ENCODE peak calls at places on chromosomes 3 and 15, in seven cellular contexts. One of them, this sample, is unnamed. For H3K9me3, the result is how much of the 10 kb centered on the place peaks cover.

GRCh38 chr3:53478921-53479664 is 15.3 kb upstream of the CACNA1D start:
- DNase-seq in neural progenitor cell: no peak
- DNase-seq in tibial artery: no peak
- DNase-seq in A549: no peak
- DNase-seq in psoas muscle: no peak
- DNase-seq in heart right ventricle: no peak
- DNase-seq in heart left ventricle: no peak
- DNase-seq in this sample: no peak

GRCh38 chr15:83199288-83199687 is 8.3 kb downstream of the HDGFL3 start:
- DNase-seq in tibial artery: no peak
- DNase-seq in psoas muscle: no peak
- DNase-seq in heart right ventricle: no peak
- DNase-seq in neural progenitor cell: no peak
- DNase-seq in A549: no peak
- DNase-seq in heart left ventricle: no peak
- DNase-seq in this sample: no peak

GRCh38 chr15:77798151-77798550 is 165.4 kb upstream of the LINGO1 start:
- DNase-seq in neural progenitor cell: no peak
- DNase-seq in heart left ventricle: no peak
- DNase-seq in heart right ventricle: no peak
- DNase-seq in tibial artery: no peak
- DNase-seq in psoas muscle: no peak
- DNase-seq in A549: no peak
- DNase-seq in this sample: no peak

GRCh38 chr15:45205192-45205591 is 17.4 kb upstream of the SHF start:
- DNase-seq in tibial artery: no peak
- DNase-seq in psoas muscle: peak
- DNase-seq in neural progenitor cell: peak
- DNase-seq in A549: peak
- DNase-seq in heart right ventricle: peak
- DNase-seq in heart left ventricle: peak
- DNase-seq in this sample: peak

GRCh38 chr3:111473550-111473949 is 68.4 kb upstream of the CD96 start:
- DNase-seq in psoas muscle: no peak
- DNase-seq in heart right ventricle: no peak
- DNase-seq in heart left ventricle: no peak
- DNase-seq in A549: no peak
- DNase-seq in neural progenitor cell: peak
- DNase-seq in tibial artery: no peak
- DNase-seq in this sample: no peak

GRCh38 chr15:63449711-63450110 is 54.7 kb upstream of the USP3 start:
- DNase-seq in heart left ventricle: no peak
- DNase-seq in A549: peak
- DNase-seq in neural progenitor cell: no peak
- DNase-seq in tibial artery: peak
- DNase-seq in heart right ventricle: no peak
- DNase-seq in psoas muscle: no peak
- DNase-seq in this sample: peak

GRCh38 chr3:10674593-10674992 is 141.4 kb upstream of the SLC6A11 start:
- DNase-seq in psoas muscle: no peak
- DNase-seq in tibial artery: no peak
- DNase-seq in heart left ventricle: no peak
- DNase-seq in heart right ventricle: no peak
- DNase-seq in A549: no peak
- DNase-seq in neural progenitor cell: no peak
- DNase-seq in this sample: no peak

GRCh38 chr3:52526151-52526561 is 7.5 kb downstream of the NT5DC2 start:
- DNase-seq in heart left ventricle: no peak
- DNase-seq in psoas muscle: peak
- DNase-seq in A549: no peak
- DNase-seq in heart right ventricle: no peak
- DNase-seq in neural progenitor cell: no peak
- DNase-seq in tibial artery: peak
- DNase-seq in this sample: no peak

GRCh38 chr3:54756330-54756731 is 171.5 kb downstream of the LRTM1 start:
- DNase-seq in A549: no peak
- DNase-seq in heart left ventricle: no peak
- DNase-seq in heart right ventricle: no peak
- DNase-seq in psoas muscle: no peak
- DNase-seq in neural progenitor cell: no peak
- DNase-seq in tibial artery: no peak
- DNase-seq in this sample: no peak

GRCh38 chr15:40336129-40337122 is 4.3 kb downstream of the CCDC9B start:
- DNase-seq in psoas muscle: no peak
- DNase-seq in neural progenitor cell: peak
- DNase-seq in tibial artery: no peak
- DNase-seq in heart right ventricle: no peak
- DNase-seq in heart left ventricle: no peak
- DNase-seq in A549: no peak
- DNase-seq in this sample: no peak
- TF ChIP-seq CTCF in psoas muscle: no peak
- TF ChIP-seq CTCF in neural progenitor cell: peak
- TF ChIP-seq CTCF in tibial artery: no peak
- TF ChIP-seq CTCF in heart right ventricle: peak
- TF ChIP-seq CTCF in heart left ventricle: no peak
- TF ChIP-seq CTCF in A549: no peak
- TF ChIP-seq CTCF in this sample: peak

GRCh38 chr3:83928903-83929302 is 1029.9 kb upstream of the CADM2 start:
- DNase-seq in heart left ventricle: no peak
- DNase-seq in heart right ventricle: no peak
- DNase-seq in A549: no peak
- DNase-seq in neural progenitor cell: no peak
- DNase-seq in tibial artery: no peak
- DNase-seq in psoas muscle: no peak
- DNase-seq in this sample: no peak
- H3K9me3 ChIP-seq in heart left ventricle: under half
- H3K9me3 ChIP-seq in heart right ventricle: under half
- H3K9me3 ChIP-seq in A549: under half
- H3K9me3 ChIP-seq in neural progenitor cell: under half
- H3K9me3 ChIP-seq in tibial artery: under half
- H3K9me3 ChIP-seq in psoas muscle: under half
- H3K9me3 ChIP-seq in this sample: under half

GRCh38 chr15:97301166-97301565 is 659.3 kb upstream of the ARRDC4 start:
- DNase-seq in neural progenitor cell: no peak
- DNase-seq in heart left ventricle: no peak
- DNase-seq in A549: no peak
- DNase-seq in psoas muscle: no peak
- DNase-seq in heart right ventricle: no peak
- DNase-seq in tibial artery: no peak
- DNase-seq in this sample: no peak
- TF ChIP-seq CTCF in neural progenitor cell: no peak
- TF ChIP-seq CTCF in heart left ventricle: no peak
- TF ChIP-seq CTCF in A549: no peak
- TF ChIP-seq CTCF in psoas muscle: no peak
- TF ChIP-seq CTCF in heart right ventricle: no peak
- TF ChIP-seq CTCF in tibial artery: no peak
- TF ChIP-seq CTCF in this sample: no peak

GRCh38 chr3:733313-733712 is 359.5 kb upstream of the CNTN6 start:
- DNase-seq in heart right ventricle: no peak
- DNase-seq in heart left ventricle: no peak
- DNase-seq in A549: no peak
- DNase-seq in psoas muscle: no peak
- DNase-seq in tibial artery: no peak
- DNase-seq in neural progenitor cell: no peak
- DNase-seq in this sample: no peak
- H3K9me3 ChIP-seq in heart right ventricle: under half
- H3K9me3 ChIP-seq in heart left ventricle: under half
- H3K9me3 ChIP-seq in A549: under half
- H3K9me3 ChIP-seq in psoas muscle: under half
- H3K9me3 ChIP-seq in tibial artery: under half
- H3K9me3 ChIP-seq in neural progenitor cell: under half
- H3K9me3 ChIP-seq in this sample: under half

GRCh38 chr3:122515856-122516255 is 1.1 kb upstream of the KPNA1 start:
- DNase-seq in heart left ventricle: no peak
- DNase-seq in A549: no peak
- DNase-seq in tibial artery: no peak
- DNase-seq in heart right ventricle: no peak
- DNase-seq in neural progenitor cell: no peak
- DNase-seq in psoas muscle: no peak
- DNase-seq in this sample: no peak

GRCh38 chr3:122512284-122512683 is 2.5 kb downstream of the KPNA1 start:
- DNase-seq in psoas muscle: no peak
- DNase-seq in heart right ventricle: no peak
- DNase-seq in tibial artery: no peak
- DNase-seq in A549: no peak
- DNase-seq in heart left ventricle: no peak
- DNase-seq in neural progenitor cell: no peak
- DNase-seq in this sample: no peak

GRCh38 chr3:122514123-122515019 is at the start of gene KPNA1:
- DNase-seq in heart left ventricle: peak
- DNase-seq in heart right ventricle: peak
- DNase-seq in A549: peak
- DNase-seq in tibial artery: peak
- DNase-seq in neural progenitor cell: peak
- DNase-seq in psoas muscle: peak
- DNase-seq in this sample: peak

GRCh38 chr3:122513386-122514122 is 1.2 kb downstream of the KPNA1 start:
- DNase-seq in tibial artery: no peak
- DNase-seq in neural progenitor cell: peak
- DNase-seq in psoas muscle: no peak
- DNase-seq in heart left ventricle: no peak
- DNase-seq in heart right ventricle: no peak
- DNase-seq in A549: no peak
- DNase-seq in this sample: no peak

GRCh38 chr3:122515020-122515468 is 305 bp upstream of the KPNA1 start:
- DNase-seq in neural progenitor cell: no peak
- DNase-seq in heart right ventricle: no peak
- DNase-seq in heart left ventricle: no peak
- DNase-seq in psoas muscle: no peak
- DNase-seq in A549: no peak
- DNase-seq in tibial artery: no peak
- DNase-seq in this sample: no peak
- TF ChIP-seq CTCF in neural progenitor cell: no peak
- TF ChIP-seq CTCF in heart right ventricle: no peak
- TF ChIP-seq CTCF in heart left ventricle: no peak
- TF ChIP-seq CTCF in psoas muscle: no peak
- TF ChIP-seq CTCF in A549: no peak
- TF ChIP-seq CTCF in tibial artery: no peak
- TF ChIP-seq CTCF in this sample: no peak

GRCh38 chr15:71660501-71660900 is 149.9 kb upstream of the NR2E3 start:
- DNase-seq in A549: no peak
- DNase-seq in psoas muscle: no peak
- DNase-seq in tibial artery: no peak
- DNase-seq in neural progenitor cell: no peak
- DNase-seq in heart left ventricle: no peak
- DNase-seq in heart right ventricle: no peak
- DNase-seq in this sample: no peak

GRCh38 chr15:71659730-71660067 is 150.7 kb upstream of the NR2E3 start:
- DNase-seq in heart right ventricle: no peak
- DNase-seq in tibial artery: no peak
- DNase-seq in neural progenitor cell: no peak
- DNase-seq in A549: no peak
- DNase-seq in psoas muscle: no peak
- DNase-seq in heart left ventricle: no peak
- DNase-seq in this sample: no peak

GRCh38 chr15:71664622-71665021 is 145.7 kb upstream of the NR2E3 start:
- DNase-seq in heart right ventricle: no peak
- DNase-seq in tibial artery: no peak
- DNase-seq in psoas muscle: no peak
- DNase-seq in heart left ventricle: no peak
- DNase-seq in A549: no peak
- DNase-seq in neural progenitor cell: no peak
- DNase-seq in this sample: no peak

GRCh38 chr15:71658827-71659729 is 151.3 kb upstream of the NR2E3 start:
- DNase-seq in psoas muscle: no peak
- DNase-seq in tibial artery: no peak
- DNase-seq in A549: no peak
- DNase-seq in neural progenitor cell: no peak
- DNase-seq in heart left ventricle: no peak
- DNase-seq in heart right ventricle: no peak
- DNase-seq in this sample: no peak

DNA sequence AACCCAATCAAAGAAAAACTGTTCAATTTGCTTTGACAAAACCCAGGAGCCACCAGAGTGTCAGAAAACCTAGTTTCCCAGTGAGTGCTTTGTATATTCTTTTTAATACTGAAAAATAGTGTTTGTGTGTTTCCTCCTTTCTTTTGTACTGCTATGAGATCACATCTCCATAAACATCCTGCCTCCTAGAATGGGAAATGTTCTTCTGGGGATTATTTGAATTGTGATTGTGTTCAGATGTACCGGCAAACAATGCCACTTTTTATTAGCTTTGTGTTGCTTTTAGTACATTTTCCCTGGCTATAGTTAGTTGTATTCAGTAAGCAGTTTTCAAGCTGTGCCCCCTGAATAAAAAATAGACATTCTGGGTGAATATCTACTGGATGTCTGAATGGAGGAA is 148.0 kb upstream of the NR2E3 start:
- DNase-seq in heart left ventricle: no peak
- DNase-seq in psoas muscle: no peak
- DNase-seq in neural progenitor cell: no peak
- DNase-seq in tibial artery: no peak
- DNase-seq in heart right ventricle: no peak
- DNase-seq in A549: no peak
- DNase-seq in this sample: no peak
- H3K9me3 ChIP-seq in heart left ventricle: under half
- H3K9me3 ChIP-seq in psoas muscle: under half
- H3K9me3 ChIP-seq in neural progenitor cell: under half
- H3K9me3 ChIP-seq in tibial artery: under half
- H3K9me3 ChIP-seq in heart right ventricle: under half
- H3K9me3 ChIP-seq in A549: under half
- H3K9me3 ChIP-seq in this sample: under half

This sample was measured in Caco-2.